ENCODE peak calls at places on chromosomes 16 and 17, in eight cellular contexts. R, P, G, C, O, A, K and D are unnamed samples.

GRCh38 chr16:28990375-28991040 is 5.7 kb downstream of the LAT start:
- DNase-seq in G (no peak), K (no peak), A (no peak), O (no peak), C (no peak), P (no peak), R (no peak), D (no peak)

GRCh38 chr16:73793286-73793685 is 503.3 kb upstream of the PSMD7 start:
- DNase-seq in P (no peak), C (no peak), O (no peak), G (no peak), A (no peak), K (no peak), R (no peak), D (no peak)

GRCh38 chr16:51713502-51713901 is 562.4 kb upstream of the SALL1 start:
- DNase-seq in O (no peak), C (no peak), A (no peak), K (no peak), G (no peak), P (no peak), R (no peak), D (no peak)

GRCh38 chr17:43025290-43025657 is 243 bp downstream of the RND2 start:
- DNase-seq in O (no peak), P (no peak), A (no peak), G (no peak), K (no peak), R (no peak), C (no peak), D (no peak)

GRCh38 chr17:18138065-18138749 is 29.7 kb downstream of the MYO15A start:
- DNase-seq in R (no peak), A (no peak), C (no peak), K (no peak), O (no peak), P (no peak), G (no peak), D (no peak)

GRCh38 chr17:49337900-49338299 is 24.1 kb downstream of the ZNF652 start:
- DNase-seq in A (no peak), K (no peak), R (no peak), O (no peak), C (no peak), P (no peak), G (no peak), D (no peak)

GRCh38 chr17:44049294-44050080 is 17.0 kb downstream of the LSM12 start:
- DNase-seq in G (no peak), R (no peak), P (no peak), C (no peak), A (no peak), O (no peak), K (no peak), D (no peak)

GRCh38 chr16:57862698-57863433 is 60.6 kb upstream of the KIFC3 start:
- DNase-seq in O (no peak), A (no peak), R (no peak), G (no peak), P (no peak), C (no peak), K (no peak), D (no peak)

GRCh38 chr17:78412403-78412802 is 34.0 kb downstream of the PGS1 start:
- DNase-seq in P (no peak), A (no peak), O (no peak), C (no peak), R (no peak), G (no peak), K (no peak), D (peak; percentile 91)

GRCh38 chr16:53754938-53755910 is 51.3 kb downstream of the FTO start:
- DNase-seq in O (no peak), A (no peak), P (no peak), R (no peak), G (no peak), C (peak; percentile 53), K (peak; percentile 66), D (no peak)

GRCh38 chr16:62041401-62041800 is 5.2 kb upstream of the CDH8 start:
- DNase-seq in O (peak; percentile 12), P (no peak), K (peak; percentile 47), C (no peak), R (no peak), A (no peak), G (no peak), D (no peak)

GRCh38 chr16:49457196-49457595 is 83.6 kb downstream of the C16orf78 start:
- DNase-seq in K (no peak), A (no peak), G (peak; percentile 18), O (no peak), C (no peak), P (no peak), R (no peak), D (no peak)

GRCh38 chr16:4801051-4801961 is 1.1 kb downstream of the ROGDI start:
- DNase-seq in G (peak; percentile 60), O (no peak), K (no peak), R (no peak), P (no peak), C (no peak), A (no peak), D (no peak)

GRCh38 chr16:70770968-70771552 is 29.9 kb downstream of the VAC14 start:
- DNase-seq in A (no peak), O (peak; percentile 61), P (peak; percentile 74), R (peak; percentile 71), K (peak; percentile 48), C (peak; percentile 43), G (peak; percentile 92), D (no peak)

GRCh38 chr17:39264119-39264518 is 38.4 kb upstream of the STAC2 start:
- DNase-seq in P (no peak), K (peak; percentile 24), R (no peak), C (no peak), G (peak; percentile 75), A (no peak), O (no peak), D (no peak)

GRCh38 chr17:39261286-39261685 is 35.5 kb upstream of the STAC2 start:
- DNase-seq in P (no peak), R (peak; percentile 33), G (no peak), K (no peak), C (no peak), O (no peak), A (no peak), D (no peak)
- TF ChIP-seq CTCF in P (no peak), R (peak; percentile 46), G (no peak), K (peak; percentile 10), C (no peak), O (peak; percentile 33), A (no peak), D (peak; percentile 15)

DNA sequence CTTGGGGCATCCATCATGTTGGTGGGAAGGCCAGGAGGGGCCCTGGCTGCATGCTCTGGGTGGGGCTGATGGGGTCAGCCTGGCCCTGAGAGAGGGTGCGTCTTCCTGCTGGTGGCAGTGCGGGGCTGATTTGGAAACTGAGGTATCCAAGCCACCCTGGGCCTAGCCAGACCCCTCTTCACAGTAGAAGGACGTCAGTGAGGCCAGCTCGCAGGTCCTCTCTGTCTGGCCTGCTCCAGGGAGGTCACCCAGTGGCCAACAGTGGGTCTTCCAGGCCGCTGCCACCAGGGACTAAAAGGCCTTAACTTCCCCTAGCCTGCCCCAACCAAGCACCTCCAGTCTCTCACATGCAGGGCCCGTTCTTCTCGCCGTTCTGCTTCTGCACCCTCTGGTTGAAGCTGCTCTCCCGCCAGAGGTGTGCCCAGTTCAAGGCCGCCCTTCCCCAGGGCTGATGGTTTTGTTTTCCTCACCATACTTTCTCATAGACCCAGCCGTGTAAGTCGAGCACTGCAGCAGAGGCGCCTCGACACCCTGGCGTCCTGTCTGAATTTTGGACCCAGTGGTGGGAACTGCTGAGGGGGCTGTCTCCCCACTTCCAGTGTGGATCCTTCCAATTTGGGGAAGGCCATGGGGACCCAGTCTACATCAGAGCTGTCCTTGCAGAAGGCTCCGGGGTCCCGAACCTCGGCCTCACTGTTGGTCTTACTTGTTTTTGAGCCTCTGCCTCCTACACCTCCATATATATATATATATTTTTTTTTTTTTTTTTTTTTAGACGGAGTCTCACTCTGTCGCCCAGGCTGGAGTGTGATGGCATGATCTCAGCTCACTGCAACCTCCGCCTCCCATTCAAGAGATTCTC is 42.9 kb upstream of the CDC42EP4 start:
- DNase-seq in G (no peak), O (no peak), C (no peak), K (no peak), R (no peak), A (no peak), P (no peak), D (no peak)
- TF ChIP-seq CTCF in G (no peak), O (no peak), C (no peak), K (no peak), R (no peak), A (no peak), P (no peak), D (no peak)

GRCh38 chr17:54172654-54173316 is 350.1 kb downstream of the KIF2B start:
- DNase-seq in O (no peak), C (no peak), K (peak; percentile 0), R (peak; percentile 23), A (no peak), P (no peak), G (no peak), D (no peak)
- TF ChIP-seq CTCF in O (peak; percentile 65), C (no peak), K (peak; percentile 23), R (peak; percentile 74), A (peak; percentile 31), P (peak; percentile 20), G (peak; percentile 50), D (no peak)

GRCh38 chr17:69069289-69069688 is 8.6 kb upstream of the ABCA9 start:
- DNase-seq in C (no peak), G (no peak), R (no peak), K (peak; percentile 32), O (no peak), P (no peak), A (no peak), D (no peak)

GRCh38 chr17:69064476-69064875 is 3.7 kb upstream of the ABCA9 start:
- DNase-seq in R (no peak), A (no peak), G (no peak), K (no peak), O (no peak), C (no peak), P (no peak), D (no peak)

GRCh38 chr17:69065113-69065512 is 4.4 kb upstream of the ABCA9 start:
- DNase-seq in O (no peak), P (no peak), G (no peak), A (no peak), K (no peak), R (no peak), C (no peak), D (no peak)

GRCh38 chr17:69066482-69066881 is 5.8 kb upstream of the ABCA9 start:
- DNase-seq in K (no peak), P (no peak), R (no peak), C (no peak), G (no peak), O (no peak), A (no peak), D (no peak)

DNA sequence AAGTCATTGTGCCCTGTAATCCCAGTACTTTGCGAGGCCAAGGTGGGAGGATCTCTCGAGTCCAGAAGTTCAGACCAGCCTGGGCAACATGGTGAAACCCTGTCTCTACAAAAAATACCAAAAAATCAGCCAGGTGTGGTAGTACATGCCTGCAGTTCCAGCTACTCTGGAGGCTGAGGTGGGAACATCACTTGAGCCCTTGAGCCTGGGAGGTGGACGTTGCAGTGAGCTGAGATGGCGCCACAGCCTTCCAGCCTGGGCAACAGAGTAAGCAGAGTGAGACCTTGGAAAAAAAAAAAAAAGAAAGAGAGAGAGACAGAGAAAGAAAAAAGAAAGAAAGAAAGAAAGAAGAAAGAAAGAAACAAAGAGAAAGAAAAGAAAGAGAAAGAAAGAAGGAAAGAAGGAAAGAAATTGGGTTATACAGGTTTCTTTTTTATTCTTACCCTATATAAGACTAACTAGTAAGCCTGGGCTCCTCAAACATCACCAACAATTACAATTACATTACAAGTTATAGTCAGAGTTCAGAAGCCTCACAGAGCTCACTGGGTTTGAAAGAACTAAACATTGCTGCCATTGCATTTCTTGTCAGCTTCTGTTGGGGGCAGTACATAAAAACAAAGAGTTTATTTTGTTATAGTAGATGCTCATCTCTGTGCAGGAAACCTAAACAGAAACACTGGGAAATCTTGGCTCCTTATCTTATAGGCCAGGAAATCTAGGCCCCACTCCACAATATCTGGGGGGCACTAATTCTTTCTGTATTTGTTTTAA is 6.7 kb upstream of the ABCA9 start:
- DNase-seq in P (no peak), A (no peak), K (no peak), G (no peak), R (no peak), O (no peak), C (no peak), D (no peak)
- TF ChIP-seq CTCF in P (no peak), A (no peak), K (no peak), G (no peak), R (no peak), O (no peak), C (no peak), D (no peak)